ENCODE peak calls at places on chromosomes 4 and X, in ten cellular contexts. E is mucosa of descending colon, O is pancreas, G is BJ, W is mammary epithelial cell, L is hepatocyte, U is IMR-90, N is astrocyte of the cerebellum, F is mesothelial cell of epicardium, M is upper lobe of right lung. R is an unnamed sample.

GRCh38 chr4:78069309-78069708 is 12.2 kb downstream of the FRAS1 start:
- DNase-seq in U (no peak), L (no peak), W (no peak), E (no peak), O (no peak), M (no peak), N (no peak), G (no peak), F (no peak), R (no peak)

GRCh38 chrX:145821898-145822567 is 4.4 kb downstream of the SLITRK2 start:
- DNase-seq in O (no peak), G (no peak), F (no peak), W (no peak), E (no peak), N (no peak), U (no peak), L (no peak), M (no peak), R (no peak)

GRCh38 chrX:46447384-46447783 is 97.8 kb downstream of the ZNF674 start:
- DNase-seq in L (no peak), N (no peak), E (no peak), W (no peak), M (no peak), G (no peak), O (no peak), F (no peak), U (peak; percentile 8), R (no peak)

GRCh38 chrX:131763674-131764073 is 219.8 kb downstream of the OR13H1 start:
- DNase-seq in M (no peak), E (no peak), U (peak; percentile 85), F (no peak), W (peak; percentile 77), O (no peak), L (no peak), G (no peak), N (peak; percentile 82), R (no peak)

GRCh38 chr4:70839537-70840093 is at the start of gene GRSF1:
- DNase-seq in E (peak; percentile 96), F (peak; percentile 88), L (peak; percentile 96), U (peak; percentile 91), G (peak; percentile 44), M (peak; percentile 98), N (peak; percentile 78), O (peak; percentile 97), W (peak; percentile 87), R (peak; percentile 31)

GRCh38 chr4:81130569-81130968 is 84.5 kb downstream of the PRKG2 start:
- DNase-seq in N (no peak), F (no peak), M (no peak), E (no peak), O (no peak), L (no peak), U (no peak), W (no peak), G (no peak), R (no peak)

GRCh38 chrX:48975041-48975440 is 3.4 kb upstream of the KCND1 start:
- DNase-seq in E (no peak), W (no peak), N (no peak), G (no peak), L (no peak), U (no peak), O (no peak), F (no peak), M (no peak), R (no peak)

GRCh38 chr4:112517067-112517588 is 1.1 kb upstream of the NEUROG2 start:
- DNase-seq in L (no peak), E (no peak), W (no peak), M (no peak), O (no peak), F (no peak), U (no peak), N (no peak), G (no peak), R (no peak)

GRCh38 chr4:126742885-126743284 is 889.9 kb upstream of the INTU start:
- DNase-seq in M (no peak), U (no peak), O (no peak), F (no peak), E (no peak), L (no peak), N (no peak), W (no peak), G (no peak), R (no peak)

GRCh38 chr4:85579942-85580341 is 105.0 kb downstream of the ARHGAP24 start:
- DNase-seq in F (no peak), M (no peak), E (no peak), N (no peak), L (no peak), W (no peak), G (no peak), O (no peak), U (no peak), R (no peak)

GRCh38 chr4:141056473-141056872 is 76.8 kb downstream of the RNF150 start:
- DNase-seq in L (no peak), M (no peak), N (no peak), E (no peak), U (no peak), W (no peak), G (no peak), F (no peak), O (no peak), R (no peak)

GRCh38 chrX:134743121-134743520 is 84.8 kb upstream of the PLAC1 start:
- DNase-seq in E (no peak), N (no peak), M (no peak), G (no peak), L (no peak), O (no peak), F (no peak), U (no peak), W (no peak), R (no peak)
- TF ChIP-seq CTCF in E (no peak), N (no peak), M (no peak), G (no peak), L (no peak), O (no peak), F (no peak), U (no peak), W (no peak), R (no peak)

GRCh38 chrX:53379008-53379710 is 43.3 kb downstream of the SMC1A start:
- DNase-seq in E (no peak), N (no peak), U (no peak), O (no peak), M (no peak), F (no peak), W (no peak), G (no peak), L (no peak), R (no peak)

GRCh38 chrX:53373307-53373706 is 49.1 kb downstream of the SMC1A start:
- DNase-seq in G (no peak), F (no peak), U (no peak), O (no peak), N (no peak), W (no peak), E (no peak), L (no peak), M (no peak), R (no peak)

GRCh38 chrX:53374222-53374820 is 48.1 kb downstream of the SMC1A start:
- DNase-seq in M (no peak), L (no peak), E (no peak), W (no peak), N (no peak), G (no peak), U (peak; percentile 51), O (no peak), F (no peak), R (no peak)

GRCh38 chrX:53377464-53377863 is 45.0 kb downstream of the SMC1A start:
- DNase-seq in G (no peak), F (no peak), U (no peak), M (no peak), E (no peak), N (no peak), L (no peak), W (no peak), O (no peak), R (no peak)

GRCh38 chrX:53374923-53375322 is 47.5 kb downstream of the SMC1A start:
- DNase-seq in F (no peak), N (no peak), G (no peak), U (no peak), O (no peak), E (no peak), L (no peak), M (no peak), W (no peak), R (no peak)
- TF ChIP-seq CTCF in F (no peak), N (no peak), G (no peak), U (no peak), O (no peak), E (no peak), L (no peak), M (no peak), W (no peak), R (no peak)

GRCh38 chrX:41082783-41083182 is 2.5 kb upstream of the USP9X start:
- DNase-seq in M (no peak), U (no peak), G (no peak), O (no peak), F (no peak), L (no peak), E (no peak), W (no peak), N (no peak), R (no peak)

GRCh38 chrX:41085105-41085882 is at the start of gene USP9X:
- DNase-seq in W (peak; percentile 86), E (peak; percentile 85), L (peak; percentile 93), U (peak; percentile 89), F (peak; percentile 84), G (peak; percentile 19), M (peak; percentile 93), O (peak; percentile 97), N (peak; percentile 78), R (no peak)

GRCh38 chrX:41084044-41084359 is 1.2 kb upstream of the USP9X start:
- DNase-seq in L (no peak), M (no peak), W (no peak), U (no peak), E (no peak), N (no peak), G (no peak), F (no peak), O (no peak), R (no peak)

GRCh38 chrX:41085883-41086626 is 810 bp downstream of the USP9X start:
- DNase-seq in O (peak; percentile 91), M (peak; percentile 73), W (peak; percentile 56), U (peak; percentile 42), G (no peak), F (peak; percentile 47), N (no peak), L (peak; percentile 68), E (peak; percentile 62), R (no peak)

GRCh38 chrX:41084360-41085104 is 713 bp upstream of the USP9X start:
- DNase-seq in N (peak; percentile 94), O (peak; percentile 98), E (peak; percentile 97), L (peak; percentile 97), W (peak; percentile 97), M (peak; percentile 97), G (peak; percentile 63), F (peak; percentile 98), U (peak; percentile 96), R (peak; percentile 58)
- TF ChIP-seq CTCF in N (no peak), O (no peak), E (no peak), L (no peak), W (no peak), M (no peak), G (no peak), F (no peak), U (no peak), R (no peak)

DNA sequence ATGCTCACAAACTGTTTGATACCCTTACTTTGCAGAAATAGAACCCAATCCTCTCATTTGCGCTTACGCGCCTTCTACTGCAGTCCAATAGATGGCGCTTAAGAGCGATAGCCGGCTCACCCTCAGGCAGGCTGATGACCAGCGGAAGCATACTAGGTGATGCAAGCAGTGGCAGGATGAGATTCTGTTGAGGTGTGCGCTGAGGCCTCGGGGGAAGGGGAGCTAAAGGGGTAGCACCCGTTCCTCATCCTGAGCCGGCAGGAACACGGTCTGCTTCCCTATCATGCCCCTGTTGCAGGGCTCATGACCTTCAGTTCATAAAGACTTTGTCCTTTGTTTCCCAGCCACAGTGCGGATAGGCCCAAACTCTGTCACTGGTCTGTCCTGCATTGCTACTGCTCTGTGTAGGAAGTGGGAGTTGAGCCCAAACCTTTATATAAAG is 628.9 kb downstream of the TLL1 start:
- DNase-seq in N (no peak), O (peak; percentile 49), U (no peak), F (peak; percentile 53), G (no peak), E (no peak), L (peak; percentile 62), W (no peak), M (no peak), R (no peak)
- TF ChIP-seq CTCF in N (no peak), O (no peak), U (no peak), F (no peak), G (no peak), E (no peak), L (peak; percentile 55), W (peak; percentile 28), M (peak; percentile 42), R (peak; percentile 62)

R was measured in epithelial cell of proximal tubule.